ENCODE peak calls at places on chromosomes 1 and 21, in seven cellular contexts. V is HEK293T, E is HCT116, A is K562, F is H1, Q is GM12878, U is HepG2. X is an unnamed sample.

GRCh38 chr1:203686091-203686632 is 59.5 kb downstream of the ATP2B4 start:
- DNase-seq in A (no peak), V (no peak), U (peak; percentile 7), F (no peak), Q (no peak), E (no peak), X (no peak)

GRCh38 chr1:234699795-234700665 is 90.1 kb upstream of the IRF2BP2 start:
- DNase-seq in F (no peak), A (peak; percentile 79), Q (peak; percentile 83), E (peak; percentile 10), U (no peak), V (peak; percentile 56), X (no peak)

GRCh38 chr1:56376188-56376984 is 203.0 kb downstream of the PLPP3 start:
- DNase-seq in U (no peak), F (peak; percentile 58), Q (no peak), V (no peak), E (peak; percentile 19), A (no peak), X (peak; percentile 32)

GRCh38 chr1:12046749-12047119 is 16.4 kb upstream of the TNFRSF8 start:
- DNase-seq in U (no peak), E (no peak), V (no peak), A (no peak), Q (no peak), F (no peak), X (no peak)

GRCh38 chr1:95232646-95233320 is 1.2 kb upstream of the RWDD3 start:
- DNase-seq in U (no peak), Q (no peak), F (no peak), V (no peak), A (no peak), E (no peak), X (no peak)

GRCh38 chr21:14773777-14774345 is 227.7 kb upstream of the SAMSN1 start:
- DNase-seq in F (peak; percentile 82), A (peak; percentile 90), V (peak; percentile 39), Q (no peak), U (peak; percentile 30), E (peak; percentile 29), X (peak; percentile 78)

GRCh38 chr21:28083350-28083749 is 909.3 kb downstream of the LTN1 start:
- DNase-seq in Q (no peak), A (no peak), U (no peak), V (no peak), F (no peak), E (no peak), X (no peak)

GRCh38 chr1:26035959-26036755 is 9.8 kb downstream of the SLC30A2 start:
- DNase-seq in F (peak; percentile 96), Q (peak; percentile 13), U (peak; percentile 47), A (peak; percentile 93), E (peak; percentile 26), V (peak; percentile 91), X (peak; percentile 86)

GRCh38 chr1:164638506-164639202 is 79.7 kb downstream of the PBX1 start:
- DNase-seq in U (no peak), F (no peak), V (no peak), Q (no peak), A (no peak), E (no peak), X (no peak)

GRCh38 chr1:41622859-41623732 is 138.6 kb upstream of the EDN2 start:
- DNase-seq in F (peak; percentile 34), U (no peak), Q (peak; percentile 70), E (no peak), A (no peak), V (no peak), X (no peak)

GRCh38 chr1:1299686-1300351 is 7.9 kb downstream of the ACAP3 start:
- DNase-seq in A (peak; percentile 59), E (no peak), V (no peak), Q (no peak), F (no peak), U (no peak), X (peak; percentile 66)

GRCh38 chr1:170162385-170163226 is 16.8 kb downstream of the NTMT2 start:
- DNase-seq in Q (no peak), V (no peak), E (no peak), F (no peak), A (no peak), U (peak; percentile 9), X (peak; percentile 11)

GRCh38 chr1:55230654-55231053 is 15.5 kb upstream of the USP24 start:
- DNase-seq in F (no peak), V (no peak), A (no peak), Q (no peak), E (no peak), U (no peak), X (no peak)

GRCh38 chr1:227372662-227373061 is 54.4 kb upstream of the CDC42BPA start:
- DNase-seq in E (no peak), V (no peak), F (no peak), U (no peak), A (no peak), Q (no peak), X (no peak)

GRCh38 chr1:101907264-101907663 is 89.5 kb downstream of the OLFM3 start:
- DNase-seq in V (no peak), F (no peak), A (no peak), Q (no peak), U (no peak), E (no peak), X (no peak)

GRCh38 chr1:72111662-72112061 is 170.7 kb downstream of the NEGR1 start:
- DNase-seq in U (no peak), E (no peak), A (no peak), V (no peak), F (no peak), Q (no peak), X (no peak)

GRCh38 chr1:54972436-54972835 is 8.0 kb upstream of the TMEM61 start:
- DNase-seq in E (no peak), V (no peak), Q (no peak), F (no peak), A (no peak), U (no peak), X (no peak)

GRCh38 chr1:3816331-3817137 is 20.2 kb upstream of the LRRC47 start:
- DNase-seq in F (no peak), Q (no peak), V (no peak), A (no peak), U (no peak), E (no peak), X (no peak)

GRCh38 chr1:225467193-225468020 is 39.6 kb upstream of the LBR start:
- DNase-seq in U (no peak), Q (peak; percentile 74), V (no peak), E (no peak), A (peak; percentile 42), F (no peak), X (no peak)

GRCh38 chr1:70057500-70057899 is 147.9 kb downstream of the LRRC40 start:
- DNase-seq in E (no peak), A (no peak), Q (no peak), U (no peak), F (no peak), V (no peak), X (no peak)

GRCh38 chr1:48572632-48573258 is 100.7 kb upstream of the SPATA6 start:
- DNase-seq in Q (no peak), A (peak; percentile 49), V (peak; percentile 77), F (peak; percentile 80), U (peak; percentile 38), E (peak; percentile 35), X (peak; percentile 87)
- TF ChIP-seq SP1 in Q (no peak), A (no peak), V (no peak), F (no peak), U (no peak), E (no peak), X (no peak)

GRCh38 chr1:150544204-150544603 is 5.0 kb upstream of the ADAMTSL4 start:
- DNase-seq in U (no peak), A (peak; percentile 28), F (no peak), V (no peak), E (no peak), Q (no peak), X (no peak)

GRCh38 chr1:150545486-150546032 is 3.6 kb upstream of the ADAMTSL4 start:
- DNase-seq in F (no peak), U (no peak), Q (no peak), A (peak; percentile 98), V (no peak), E (no peak), X (no peak)

GRCh38 chr1:150546294-150546937 is 2.8 kb upstream of the ADAMTSL4 start:
- DNase-seq in Q (no peak), F (no peak), U (no peak), E (no peak), A (peak; percentile 63), V (no peak), X (no peak)

GRCh38 chr1:150548324-150548631 is 930 bp upstream of the ADAMTSL4 start:
- DNase-seq in A (no peak), E (no peak), Q (no peak), V (no peak), U (no peak), F (no peak), X (no peak)

DNA sequence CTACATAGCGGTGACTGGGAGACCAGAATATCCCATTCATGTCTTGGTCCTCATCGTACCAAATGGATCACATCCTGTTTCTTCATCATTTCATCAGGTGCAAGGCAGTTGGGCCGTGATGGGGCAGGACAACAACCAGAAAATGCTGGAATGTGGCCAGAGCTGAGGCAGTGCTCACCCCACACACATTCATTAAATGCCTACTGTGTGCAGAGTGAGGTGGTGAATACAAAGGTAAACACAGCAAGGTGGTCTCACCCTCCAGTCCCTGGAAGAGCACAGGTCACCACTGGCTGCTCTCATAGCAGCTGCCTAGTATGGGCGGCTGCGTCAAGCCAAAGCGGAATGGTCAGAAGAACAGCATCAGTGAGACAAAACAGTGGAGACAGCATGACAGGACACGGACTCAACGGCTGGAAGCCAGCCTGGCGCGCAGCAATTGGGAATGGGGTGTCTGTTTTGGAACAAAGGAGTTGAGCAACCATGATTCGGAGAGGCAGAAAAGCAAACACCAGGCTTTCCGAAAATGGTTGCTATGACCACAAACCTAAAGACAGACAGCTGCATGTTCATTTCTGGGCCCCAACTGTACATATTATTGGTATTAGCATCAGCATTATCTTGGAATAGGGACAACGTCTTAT is 5.6 kb upstream of the ADAMTSL4 start:
- DNase-seq in E (no peak), F (no peak), V (no peak), Q (no peak), U (peak; percentile 74), A (peak; percentile 22), X (no peak)
- TF ChIP-seq SP1 in E (no peak), F (no peak), V (no peak), Q (no peak), U (no peak), A (no peak), X (no peak)

GRCh38 chr1:224359207-224359606 is 2.5 kb downstream of the CNIH4 start:
- DNase-seq in U (no peak), V (no peak), E (no peak), A (no peak), Q (no peak), F (no peak), X (no peak)
- TF ChIP-seq SP1 in U (no peak), V (no peak), E (no peak), A (no peak), Q (no peak), F (no peak), X (no peak)

DNA sequence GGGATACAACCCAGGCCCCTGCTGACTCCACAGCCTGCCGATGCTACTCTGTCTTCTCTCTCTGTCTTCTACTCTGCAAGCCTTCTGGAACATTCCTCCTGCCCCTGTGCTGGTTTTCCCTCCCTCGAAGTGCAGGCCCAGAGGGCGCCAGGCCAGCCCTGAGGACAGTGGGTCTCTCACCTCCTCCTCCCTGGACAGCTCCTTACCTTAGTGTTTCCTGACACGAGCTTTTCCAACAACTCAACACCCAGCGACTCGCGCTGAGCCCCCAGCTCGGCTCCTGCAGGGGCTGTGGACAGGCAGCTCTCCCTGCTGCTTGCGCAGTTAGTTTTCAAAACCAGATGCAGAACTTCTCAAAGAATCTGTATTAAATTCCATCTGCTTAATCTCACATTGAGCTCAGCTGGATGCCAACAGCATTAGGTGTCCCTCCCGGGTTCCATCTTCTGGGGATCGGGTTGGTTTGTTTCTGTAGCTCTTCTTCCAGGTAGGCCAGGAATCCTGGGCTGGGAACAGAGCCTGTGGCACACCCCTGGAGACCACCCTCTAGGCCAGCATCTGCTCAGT is 54.2 kb downstream of the PTPRU start:
- DNase-seq in Q (no peak), V (no peak), A (no peak), E (no peak), U (no peak), F (no peak), X (no peak)
- TF ChIP-seq SP1 in Q (no peak), V (no peak), A (no peak), E (no peak), U (no peak), F (no peak), X (no peak)

X was measured in WTC11.